ENCODE peak calls at places on chromosomes 6 and 20, in four cellular contexts. T is H9, P is upper lobe of right lung, H is A549. N is an unnamed sample. For H3K4me1, the result is how much of the 10 kb centered on the place peaks cover.

GRCh38 chr20:58714923-58715708 is 22.5 kb downstream of the NPEPL1 start:
- DNase-seq in T (no peak), P (peak), H (no peak), N (no peak)

GRCh38 chr6:42720739-42721138 is 1.7 kb downstream of the PRPH2 start:
- DNase-seq in T (no peak), P (no peak), H (no peak), N (peak)

GRCh38 chr20:37986873-37987601 is 46.2 kb downstream of the TTI1 start:
- DNase-seq in T (no peak), P (peak), H (peak), N (no peak)

GRCh38 chr6:42441661-42442081 is 10.1 kb downstream of the TRERF1 start:
- DNase-seq in T (peak), P (no peak), H (no peak), N (no peak)

GRCh38 chr6:53397283-53397682 is 48.5 kb upstream of the ELOVL5 start:
- DNase-seq in T (no peak), P (no peak), H (no peak), N (no peak)

GRCh38 chr6:77313595-77313994 is 149.7 kb downstream of the HTR1B start:
- DNase-seq in T (no peak), P (no peak), H (no peak), N (no peak)

GRCh38 chr20:25022680-25023079 is 30.1 kb upstream of the APMAP start:
- DNase-seq in T (no peak), P (peak), H (no peak), N (peak)

GRCh38 chr6:36933102-36933501 is 21.4 kb upstream of the PI16 start:
- DNase-seq in T (no peak), P (no peak), H (no peak), N (peak)

GRCh38 chr6:42177514-42178364 is 4.6 kb downstream of the GUCA1A start:
- DNase-seq in T (peak), P (no peak), H (no peak), N (no peak)

GRCh38 chr6:28167068-28167467 is 25.4 kb downstream of the ZKSCAN8 start:
- DNase-seq in T (no peak), P (no peak), H (no peak), N (peak)

GRCh38 chr6:118335325-118335724 is 212.8 kb upstream of the PLN start:
- DNase-seq in T (no peak), P (no peak), H (no peak), N (no peak)

GRCh38 chr6:77092971-77093370 is 370.3 kb downstream of the HTR1B start:
- DNase-seq in T (no peak), P (no peak), H (no peak), N (no peak)

GRCh38 chr6:23659125-23659524 is 466.9 kb upstream of the NRSN1 start:
- DNase-seq in T (peak), P (no peak), H (peak), N (no peak)

GRCh38 chr20:18754030-18754659 is 59.4 kb upstream of the SCP2D1 start:
- DNase-seq in T (no peak), P (no peak), H (no peak), N (no peak)

GRCh38 chr6:168315626-168316025 is 4.0 kb downstream of the DACT2 start:
- DNase-seq in T (no peak), P (no peak), H (no peak), N (no peak)

GRCh38 chr20:47551841-47552240 is 50.2 kb downstream of the NCOA3 start:
- DNase-seq in T (no peak), P (no peak), H (peak), N (no peak)

GRCh38 chr20:35104685-35105295 is 12.2 kb upstream of the TRPC4AP start:
- DNase-seq in T (no peak), P (no peak), H (no peak), N (no peak)

GRCh38 chr6:145031001-145031400 is 704.3 kb downstream of the EPM2A start:
- DNase-seq in T (no peak), P (no peak), H (no peak), N (no peak)

GRCh38 chr6:144909753-144910280 is 624.7 kb downstream of the UTRN start:
- DNase-seq in T (no peak), P (no peak), H (no peak), N (peak)

GRCh38 chr6:39889229-39889628 is 45.0 kb downstream of the MOCS1 start:
- DNase-seq in T (no peak), P (no peak), H (no peak), N (no peak)

GRCh38 chr6:139912735-139913400 is 538.4 kb upstream of the CITED2 start:
- DNase-seq in T (no peak), P (no peak), H (no peak), N (no peak)

GRCh38 chr20:64198347-64198746 is 34.1 kb downstream of the MYT1 start:
- DNase-seq in T (no peak), P (no peak), H (no peak), N (no peak)

GRCh38 chr6:89045585-89045984 is 35.0 kb upstream of the PNRC1 start:
- DNase-seq in T (no peak), P (no peak), H (no peak), N (no peak)

GRCh38 chr20:45999908-46000570 is 8.7 kb upstream of the MMP9 start:
- DNase-seq in T (no peak), P (no peak), H (no peak), N (no peak)

GRCh38 chr6:73631849-73632248 is 21.9 kb downstream of the SLC17A5 start:
- DNase-seq in T (no peak), P (no peak), H (no peak), N (no peak)

GRCh38 chr6:111852704-111853103 is 20.5 kb downstream of the FYN start:
- DNase-seq in T (no peak), P (no peak), H (no peak), N (no peak)

GRCh38 chr6:169905041-169905807 is 153.8 kb downstream of the ERMARD start:
- DNase-seq in T (no peak), P (no peak), H (peak), N (peak)

GRCh38 chr20:15862178-15862577 is 711.1 kb downstream of the KIF16B start:
- DNase-seq in T (no peak), P (no peak), H (no peak), N (no peak)

GRCh38 chr6:12578751-12579150 is 137.8 kb upstream of the PHACTR1 start:
- DNase-seq in T (no peak), P (no peak), H (peak), N (peak)

GRCh38 chr20:44762466-44763140 is 16.9 kb downstream of the KCNK15 start:
- DNase-seq in T (no peak), P (no peak), H (no peak), N (no peak)

GRCh38 chr6:145310116-145310515 is 425.2 kb downstream of the EPM2A start:
- DNase-seq in T (no peak), P (no peak), H (no peak), N (no peak)

GRCh38 chr6:44868335-44868668 is 459.8 kb upstream of the RUNX2 start:
- DNase-seq in T (no peak), P (no peak), H (no peak), N (no peak)

GRCh38 chr6:24779416-24779815 is 4.7 kb downstream of the GMNN start:
- DNase-seq in T (no peak), P (no peak), H (no peak), N (no peak)

GRCh38 chr20:49872056-49872455 is 43.3 kb downstream of the SPATA2 start:
- DNase-seq in T (no peak), P (no peak), H (no peak), N (no peak)

GRCh38 chr6:5511924-5512323 is 250.6 kb downstream of the FARS2 start:
- DNase-seq in T (no peak), P (no peak), H (no peak), N (no peak)

GRCh38 chr6:26249959-26250805 is 114.8 kb upstream of the BTN3A2 start:
- DNase-seq in T (peak), P (peak), H (peak), N (peak)

GRCh38 chr6:24547243-24547642 is 52.5 kb downstream of the ALDH5A1 start:
- DNase-seq in T (peak), P (no peak), H (no peak), N (no peak)

GRCh38 chr6:25417206-25417605 is 138.0 kb downstream of the CARMIL1 start:
- DNase-seq in T (no peak), P (no peak), H (no peak), N (no peak)

GRCh38 chr6:156840606-156841005 is 63.4 kb downstream of the ARID1B start:
- DNase-seq in T (no peak), P (no peak), H (no peak), N (no peak)

GRCh38 chr6:156840136-156840535 is 63.0 kb downstream of the ARID1B start:
- DNase-seq in T (no peak), P (no peak), H (no peak), N (no peak)

GRCh38 chr6:156839591-156840001 is 62.4 kb downstream of the ARID1B start:
- DNase-seq in T (no peak), P (no peak), H (no peak), N (no peak)

GRCh38 chr6:156842598-156843250 is 65.5 kb downstream of the ARID1B start:
- DNase-seq in T (no peak), P (no peak), H (no peak), N (no peak)

DNA sequence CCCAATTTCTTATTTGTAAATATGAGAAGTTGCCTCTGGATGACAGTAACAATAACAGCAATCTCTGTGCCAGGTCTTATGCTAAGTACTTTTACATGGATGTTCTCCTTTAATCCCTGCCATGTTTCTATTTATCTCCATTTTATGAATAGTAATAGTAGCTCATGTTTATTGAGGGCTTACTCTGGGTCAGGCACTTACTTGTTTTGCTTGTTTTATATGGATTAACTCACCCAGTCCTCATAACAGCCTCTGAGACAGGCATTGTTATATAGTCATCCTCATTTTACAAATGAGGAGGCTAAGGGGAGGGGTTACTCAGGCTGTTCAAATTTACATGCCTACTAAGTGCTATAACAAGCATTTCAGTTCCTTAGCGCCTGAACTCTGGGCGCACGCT is 64.3 kb downstream of the ARID1B start:
- DNase-seq in T (no peak), P (no peak), H (no peak), N (no peak)
- H3K4me1 ChIP-seq in T (under half), P (under half), H (under half), N (under half)

DNA sequence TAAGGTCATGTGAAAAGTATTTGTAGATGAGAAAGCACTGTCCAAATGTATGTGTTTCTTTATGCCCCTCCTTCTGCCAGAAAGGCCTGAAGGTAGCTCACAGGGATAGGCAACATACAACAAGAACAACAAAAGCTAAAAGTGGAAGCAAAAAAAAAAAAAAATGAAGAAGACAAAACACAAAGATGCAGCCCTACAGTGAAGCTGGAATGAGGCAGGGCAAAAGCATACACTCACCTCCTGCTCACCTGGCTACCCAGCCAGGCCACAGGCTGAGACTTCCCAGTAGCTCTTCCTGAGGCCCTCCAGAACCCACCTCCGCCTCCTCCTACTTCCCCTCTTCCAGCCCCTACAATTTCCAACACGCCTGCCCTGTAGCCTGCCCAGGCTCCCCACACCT is 2.4 kb downstream of the UNC5CL start:
- DNase-seq in T (no peak), P (no peak), H (no peak), N (peak)
- H3K4me1 ChIP-seq in T (under half), P (under half), H (half or more), N (under half)

GRCh38 chr6:7140631-7141366 is 33.0 kb downstream of the RREB1 start:
- DNase-seq in T (peak), P (peak), H (peak), N (peak)

GRCh38 chr6:7138111-7138510 is 30.4 kb downstream of the RREB1 start:
- DNase-seq in T (no peak), P (no peak), H (no peak), N (no peak)

GRCh38 chr6:7138921-7139358 is 31.2 kb downstream of the RREB1 start:
- DNase-seq in T (peak), P (no peak), H (peak), N (peak)

GRCh38 chr6:7142228-7142801 is 34.6 kb downstream of the RREB1 start:
- DNase-seq in T (no peak), P (no peak), H (no peak), N (no peak)

GRCh38 chr6:7139835-7140470 is 32.2 kb downstream of the RREB1 start:
- DNase-seq in T (no peak), P (no peak), H (no peak), N (no peak)
- H3K4me1 ChIP-seq in T (under half), P (half or more), H (half or more), N (under half)

GRCh38 chr20:528923-529594 is 14.5 kb downstream of the CSNK2A1 start:
- DNase-seq in T (no peak), P (no peak), H (peak), N (peak)

GRCh38 chr20:527571-527886 is 16.1 kb downstream of the CSNK2A1 start:
- DNase-seq in T (no peak), P (no peak), H (no peak), N (no peak)

GRCh38 chr20:535958-536357 is 7.6 kb downstream of the CSNK2A1 start:
- DNase-seq in T (no peak), P (no peak), H (no peak), N (peak)

GRCh38 chr20:532530-532929 is 11.1 kb downstream of the CSNK2A1 start:
- DNase-seq in T (no peak), P (no peak), H (no peak), N (no peak)

DNA sequence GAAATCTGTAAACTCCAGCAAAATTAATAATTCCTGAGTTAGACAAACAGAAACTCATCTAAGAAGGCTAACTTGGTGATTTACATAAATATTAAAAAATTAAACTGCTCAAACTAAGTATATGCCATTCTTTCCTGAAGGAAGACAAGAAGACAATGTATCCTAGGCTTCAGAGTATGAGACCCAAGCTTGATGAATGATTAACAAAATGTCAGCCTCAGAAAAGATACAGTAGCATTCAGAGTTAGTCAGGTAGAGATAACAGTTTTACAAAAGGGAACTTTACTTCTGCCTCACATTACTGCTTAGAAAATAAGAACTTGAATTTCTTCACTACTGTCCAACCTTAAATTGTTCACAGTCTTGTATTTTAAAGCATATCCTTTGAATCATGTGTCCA is 12.0 kb downstream of the CSNK2A1 start:
- DNase-seq in T (no peak), P (no peak), H (no peak), N (no peak)
- H3K4me1 ChIP-seq in T (under half), P (under half), H (half or more), N (under half)

GRCh38 chr6:15309611-15310283 is 63.9 kb downstream of the JARID2 start:
- DNase-seq in T (no peak), P (no peak), H (no peak), N (no peak)

GRCh38 chr6:15316754-15317153 is 70.9 kb downstream of the JARID2 start:
- DNase-seq in T (no peak), P (no peak), H (no peak), N (no peak)

GRCh38 chr6:15312500-15312899 is 66.6 kb downstream of the JARID2 start:
- DNase-seq in T (no peak), P (no peak), H (no peak), N (no peak)

GRCh38 chr6:15310680-15311079 is 64.8 kb downstream of the JARID2 start:
- DNase-seq in T (no peak), P (no peak), H (no peak), N (no peak)

DNA sequence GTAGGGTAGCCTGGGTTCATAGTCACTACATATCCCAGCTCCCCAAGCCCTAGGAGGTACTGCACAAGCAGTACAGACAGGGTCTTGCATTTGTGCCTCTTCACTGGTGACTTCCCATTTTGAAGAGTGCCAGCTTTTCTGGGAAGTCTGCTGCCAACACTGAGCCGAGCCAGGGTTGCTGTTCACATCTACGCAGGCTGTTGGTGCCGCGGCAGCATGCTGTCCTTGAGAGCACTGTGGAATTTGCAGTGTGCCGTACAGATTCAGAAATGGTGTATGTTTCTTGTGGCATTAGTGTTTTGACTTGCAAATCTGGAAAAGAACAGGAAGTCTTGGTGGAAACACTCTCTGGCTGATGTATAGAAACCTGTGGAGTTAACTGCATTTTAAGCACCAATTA is 67.5 kb downstream of the JARID2 start:
- DNase-seq in T (no peak), P (peak), H (no peak), N (no peak)
- H3K4me1 ChIP-seq in T (under half), P (under half), H (under half), N (under half)

DNA sequence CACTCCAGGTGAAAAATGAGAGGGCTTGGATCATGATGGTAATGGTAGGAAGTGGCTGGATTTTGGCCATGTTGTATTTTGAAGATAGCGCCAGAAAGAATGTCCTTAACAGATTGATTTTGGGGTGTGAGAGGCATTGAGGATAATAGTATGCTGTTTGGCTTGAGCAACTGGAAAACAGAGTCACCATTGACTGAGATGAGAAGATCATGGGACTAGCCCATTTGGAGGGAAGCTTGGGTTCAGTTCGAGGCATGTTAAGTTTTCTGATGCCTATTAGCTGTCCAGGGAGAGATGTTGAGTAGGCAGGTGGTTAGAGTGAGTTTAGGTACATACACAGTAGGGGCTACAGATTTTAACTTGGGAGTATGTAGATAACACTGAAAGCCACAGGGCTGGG is 23.3 kb downstream of the PLCG1 start:
- DNase-seq in T (no peak), P (no peak), H (no peak), N (no peak)
- H3K4me1 ChIP-seq in T (under half), P (under half), H (under half), N (under half)